ENCODE peak calls at places on chromosomes 11 and 22, in six cellular contexts. One of them, this sample, is unnamed.

GRCh38 chr11:105357764-105358163 is 218.2 kb upstream of the CARD18 start:
- DNase-seq in neuronal stem cell: no peak
- DNase-seq in activated CD4-positive, alpha-beta T cell treated with anti-CD3 and anti-CD28 coated beads, Interleukin-2, amount 50 U/mL, for 4 hours: no peak
- DNase-seq in activated gamma-delta T cell treated with Interleukin-2 at 50 U/mL for 16 hours: no peak
- DNase-seq in LHCN-M2: no peak
- DNase-seq in head of caudate nucleus: no peak
- DNase-seq in this sample: no peak

GRCh38 chr11:47971501-47971900 is 8.9 kb upstream of the PTPRJ start:
- DNase-seq in head of caudate nucleus: no peak
- DNase-seq in neuronal stem cell: no peak
- DNase-seq in activated CD4-positive, alpha-beta T cell treated with anti-CD3 and anti-CD28 coated beads, Interleukin-2, amount 50 U/mL, for 4 hours: no peak
- DNase-seq in LHCN-M2: no peak
- DNase-seq in activated gamma-delta T cell treated with Interleukin-2 at 50 U/mL for 16 hours: no peak
- DNase-seq in this sample: no peak

GRCh38 chr11:126601550-126602215 is 246.2 kb downstream of the ST3GAL4 start:
- DNase-seq in activated CD4-positive, alpha-beta T cell treated with anti-CD3 and anti-CD28 coated beads, Interleukin-2, amount 50 U/mL, for 4 hours: no peak
- DNase-seq in neuronal stem cell: peak; percentile 71
- DNase-seq in head of caudate nucleus: no peak
- DNase-seq in LHCN-M2: no peak
- DNase-seq in activated gamma-delta T cell treated with Interleukin-2 at 50 U/mL for 16 hours: no peak
- DNase-seq in this sample: no peak

GRCh38 chr11:128208329-128209220 is 378.8 kb downstream of the ETS1 start:
- DNase-seq in activated CD4-positive, alpha-beta T cell treated with anti-CD3 and anti-CD28 coated beads, Interleukin-2, amount 50 U/mL, for 4 hours: no peak
- DNase-seq in LHCN-M2: peak; percentile 93
- DNase-seq in activated gamma-delta T cell treated with Interleukin-2 at 50 U/mL for 16 hours: no peak
- DNase-seq in head of caudate nucleus: no peak
- DNase-seq in neuronal stem cell: no peak
- DNase-seq in this sample: no peak

GRCh38 chr22:37805878-37806277 is 1.9 kb upstream of the GCAT start:
- DNase-seq in LHCN-M2: no peak
- DNase-seq in activated CD4-positive, alpha-beta T cell treated with anti-CD3 and anti-CD28 coated beads, Interleukin-2, amount 50 U/mL, for 4 hours: no peak
- DNase-seq in head of caudate nucleus: no peak
- DNase-seq in activated gamma-delta T cell treated with Interleukin-2 at 50 U/mL for 16 hours: no peak
- DNase-seq in neuronal stem cell: no peak
- DNase-seq in this sample: no peak

GRCh38 chr11:45736424-45736823 is 68.5 kb upstream of the SLC35C1 start:
- DNase-seq in activated CD4-positive, alpha-beta T cell treated with anti-CD3 and anti-CD28 coated beads, Interleukin-2, amount 50 U/mL, for 4 hours: no peak
- DNase-seq in activated gamma-delta T cell treated with Interleukin-2 at 50 U/mL for 16 hours: no peak
- DNase-seq in head of caudate nucleus: no peak
- DNase-seq in LHCN-M2: peak; percentile 59
- DNase-seq in neuronal stem cell: no peak
- DNase-seq in this sample: no peak

GRCh38 chr11:69658606-69659450 is 16.3 kb downstream of the LTO1 start:
- DNase-seq in head of caudate nucleus: no peak
- DNase-seq in neuronal stem cell: no peak
- DNase-seq in LHCN-M2: peak; percentile 27
- DNase-seq in activated CD4-positive, alpha-beta T cell treated with anti-CD3 and anti-CD28 coated beads, Interleukin-2, amount 50 U/mL, for 4 hours: no peak
- DNase-seq in activated gamma-delta T cell treated with Interleukin-2 at 50 U/mL for 16 hours: no peak
- DNase-seq in this sample: no peak

GRCh38 chr11:35045219-35045819 is 93.7 kb upstream of the CD44 start:
- DNase-seq in LHCN-M2: no peak
- DNase-seq in neuronal stem cell: no peak
- DNase-seq in activated CD4-positive, alpha-beta T cell treated with anti-CD3 and anti-CD28 coated beads, Interleukin-2, amount 50 U/mL, for 4 hours: peak; percentile 63
- DNase-seq in head of caudate nucleus: peak; percentile 14
- DNase-seq in activated gamma-delta T cell treated with Interleukin-2 at 50 U/mL for 16 hours: peak; percentile 72
- DNase-seq in this sample: no peak

GRCh38 chr11:69509381-69509780 is 27.9 kb downstream of the LINC01488 start:
- DNase-seq in head of caudate nucleus: no peak
- DNase-seq in neuronal stem cell: no peak
- DNase-seq in LHCN-M2: no peak
- DNase-seq in activated gamma-delta T cell treated with Interleukin-2 at 50 U/mL for 16 hours: no peak
- DNase-seq in activated CD4-positive, alpha-beta T cell treated with anti-CD3 and anti-CD28 coated beads, Interleukin-2, amount 50 U/mL, for 4 hours: no peak
- DNase-seq in this sample: no peak

GRCh38 chr11:119787074-119787461 is 58.1 kb upstream of the NECTIN1 start:
- DNase-seq in head of caudate nucleus: no peak
- DNase-seq in LHCN-M2: no peak
- DNase-seq in activated CD4-positive, alpha-beta T cell treated with anti-CD3 and anti-CD28 coated beads, Interleukin-2, amount 50 U/mL, for 4 hours: no peak
- DNase-seq in activated gamma-delta T cell treated with Interleukin-2 at 50 U/mL for 16 hours: no peak
- DNase-seq in neuronal stem cell: no peak
- DNase-seq in this sample: no peak

GRCh38 chr11:64436025-64436424 is 77.1 kb downstream of the RPS6KA4 start:
- DNase-seq in LHCN-M2: no peak
- DNase-seq in neuronal stem cell: no peak
- DNase-seq in activated gamma-delta T cell treated with Interleukin-2 at 50 U/mL for 16 hours: no peak
- DNase-seq in activated CD4-positive, alpha-beta T cell treated with anti-CD3 and anti-CD28 coated beads, Interleukin-2, amount 50 U/mL, for 4 hours: no peak
- DNase-seq in head of caudate nucleus: no peak
- DNase-seq in this sample: no peak

GRCh38 chr11:8082391-8083087 is 1.5 kb downstream of the TUB start:
- DNase-seq in activated CD4-positive, alpha-beta T cell treated with anti-CD3 and anti-CD28 coated beads, Interleukin-2, amount 50 U/mL, for 4 hours: no peak
- DNase-seq in LHCN-M2: no peak
- DNase-seq in activated gamma-delta T cell treated with Interleukin-2 at 50 U/mL for 16 hours: no peak
- DNase-seq in head of caudate nucleus: no peak
- DNase-seq in neuronal stem cell: peak; percentile 55
- DNase-seq in this sample: peak; percentile 80

This sample was measured in SK-N-DZ.